ENCODE peak calls at places on chromosomes 2 and 18, in nine cellular contexts. N is heart left ventricle, Z is Peyer's patch, A is neural progenitor cell, C is right lobe of liver, Y is endothelial cell of umbilical vein, B is right atrium auricular region, G is K562, R is mucosa of descending colon. D is an unnamed sample.

GRCh38 chr2:181527058-181527457 is 69.9 kb downstream of the ITGA4 start:
- DNase-seq in G (no peak), B (no peak), Z (no peak), A (no peak), N (no peak), R (no peak), Y (no peak), C (no peak), D (no peak)

GRCh38 chr2:238872026-238872425 is 24.1 kb downstream of the TWIST2 start:
- DNase-seq in R (no peak), Y (no peak), A (no peak), Z (no peak), B (peak; percentile 36), N (no peak), G (no peak), C (no peak), D (no peak)

GRCh38 chr18:22408059-22408458 is 9.7 kb downstream of the CTAGE1 start:
- DNase-seq in Z (no peak), A (no peak), C (no peak), B (no peak), N (no peak), Y (no peak), R (no peak), G (peak; percentile 7), D (no peak)

GRCh38 chr2:71856709-71857525 is 290.7 kb downstream of the CYP26B1 start:
- DNase-seq in R (no peak), N (no peak), B (no peak), G (no peak), A (peak; percentile 12), C (no peak), Z (no peak), Y (peak; percentile 13), D (no peak)

GRCh38 chr2:101688266-101688665 is 9.2 kb upstream of the MAP4K4 start:
- DNase-seq in Y (no peak), Z (no peak), R (no peak), A (no peak), C (no peak), N (no peak), B (no peak), G (no peak), D (no peak)

GRCh38 chr2:30656079-30656478 is 151.2 kb downstream of the CAPN13 start:
- DNase-seq in C (no peak), Z (no peak), Y (no peak), N (no peak), B (no peak), G (peak; percentile 12), R (no peak), A (no peak), D (no peak)

GRCh38 chr2:8028981-8029380 is 652.9 kb upstream of the ID2 start:
- DNase-seq in B (peak; percentile 28), Z (no peak), A (no peak), Y (no peak), G (no peak), C (no peak), N (no peak), R (no peak), D (no peak)

GRCh38 chr2:177244244-177244771 is 20.2 kb downstream of the NFE2L2 start:
- DNase-seq in B (no peak), R (no peak), A (no peak), Y (no peak), G (no peak), N (no peak), Z (no peak), C (no peak), D (no peak)

GRCh38 chr2:226885769-226886435 is 50.0 kb downstream of the RHBDD1 start:
- DNase-seq in G (no peak), R (no peak), Y (no peak), C (no peak), Z (no peak), B (no peak), A (no peak), N (no peak), D (no peak)

GRCh38 chr2:48315847-48316194 is 214.1 kb upstream of the STON1 start:
- DNase-seq in Z (no peak), A (peak; percentile 54), B (no peak), Y (peak; percentile 21), C (peak; percentile 42), R (no peak), G (peak; percentile 67), N (no peak), D (no peak)

GRCh38 chr2:218964041-218964771 is 4.7 kb downstream of the CDK5R2 start:
- DNase-seq in B (no peak), N (no peak), A (peak; percentile 48), Y (no peak), G (peak; percentile 76), C (no peak), R (no peak), Z (no peak), D (no peak)

GRCh38 chr2:230268606-230269222 is 43.2 kb downstream of the SP140 start:
- DNase-seq in G (no peak), N (no peak), C (no peak), B (no peak), Y (no peak), A (no peak), Z (no peak), R (no peak), D (no peak)

GRCh38 chr2:36515538-36515937 is 82.4 kb downstream of the FEZ2 start:
- DNase-seq in C (no peak), Y (no peak), N (no peak), R (no peak), Z (no peak), B (no peak), A (no peak), G (no peak), D (no peak)

GRCh38 chr2:3313845-3314375 is 63.7 kb downstream of the EIPR1 start:
- DNase-seq in G (no peak), B (no peak), Z (no peak), C (no peak), N (no peak), Y (no peak), R (no peak), A (no peak), D (no peak)

GRCh38 chr18:59952283-59953007 is 52.6 kb downstream of the PMAIP1 start:
- DNase-seq in Y (no peak), N (no peak), Z (no peak), R (no peak), B (no peak), A (no peak), G (no peak), C (no peak), D (no peak)

GRCh38 chr18:75810481-75810880 is 383.0 kb upstream of the SMIM21 start:
- DNase-seq in Z (no peak), C (no peak), N (no peak), Y (no peak), R (no peak), A (no peak), G (no peak), B (no peak), D (no peak)

GRCh38 chr2:61512768-61513398 is 25.3 kb downstream of the XPO1 start:
- DNase-seq in Y (no peak), G (no peak), A (peak; percentile 26), N (no peak), C (no peak), R (peak; percentile 52), B (no peak), Z (peak; percentile 54), D (no peak)
- H3K36me3 ChIP-seq in Y (peaks cover 9% of the 10 kb centered on the region), G (peaks cover 100% of the 10 kb centered on the region), A (peaks cover 38% of the 10 kb centered on the region), N (peaks cover 22% of the 10 kb centered on the region), C (no peaks in the 10 kb centered on the region), R (no peaks in the 10 kb centered on the region), B (peaks cover 30% of the 10 kb centered on the region), Z (peaks cover 59% of the 10 kb centered on the region), D (peaks cover 85% of the 10 kb centered on the region)

DNA sequence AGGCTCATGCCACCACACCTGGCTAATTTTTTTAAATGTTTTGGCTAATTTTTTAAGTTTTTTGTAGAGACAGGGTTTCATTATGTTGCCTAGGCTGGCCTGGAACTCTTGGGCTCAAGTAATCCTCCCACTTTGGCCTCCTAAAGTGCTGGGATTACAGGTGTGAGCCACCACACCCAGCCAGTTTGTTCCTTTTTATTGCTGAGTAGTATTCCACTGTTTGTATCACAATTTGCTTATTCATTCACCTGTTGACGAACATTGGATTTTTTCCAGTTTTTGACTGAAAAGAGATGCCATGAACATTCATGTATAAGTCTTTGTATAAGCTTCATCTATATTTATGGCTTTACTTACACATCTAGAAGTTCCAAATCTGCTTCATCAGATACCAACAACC is 5.3 kb downstream of the SOS1 start:
- DNase-seq in A (no peak), Z (no peak), B (no peak), R (no peak), G (no peak), N (no peak), Y (no peak), C (no peak), D (no peak)
- H3K36me3 ChIP-seq in A (no peaks in the 10 kb centered on the region), Z (peaks cover 10% of the 10 kb centered on the region), B (no peaks in the 10 kb centered on the region), R (no peaks in the 10 kb centered on the region), G (peaks cover 37% of the 10 kb centered on the region), N (peaks cover 6% of the 10 kb centered on the region), Y (no peaks in the 10 kb centered on the region), C (no peaks in the 10 kb centered on the region), D (peaks cover 9% of the 10 kb centered on the region)

DNA sequence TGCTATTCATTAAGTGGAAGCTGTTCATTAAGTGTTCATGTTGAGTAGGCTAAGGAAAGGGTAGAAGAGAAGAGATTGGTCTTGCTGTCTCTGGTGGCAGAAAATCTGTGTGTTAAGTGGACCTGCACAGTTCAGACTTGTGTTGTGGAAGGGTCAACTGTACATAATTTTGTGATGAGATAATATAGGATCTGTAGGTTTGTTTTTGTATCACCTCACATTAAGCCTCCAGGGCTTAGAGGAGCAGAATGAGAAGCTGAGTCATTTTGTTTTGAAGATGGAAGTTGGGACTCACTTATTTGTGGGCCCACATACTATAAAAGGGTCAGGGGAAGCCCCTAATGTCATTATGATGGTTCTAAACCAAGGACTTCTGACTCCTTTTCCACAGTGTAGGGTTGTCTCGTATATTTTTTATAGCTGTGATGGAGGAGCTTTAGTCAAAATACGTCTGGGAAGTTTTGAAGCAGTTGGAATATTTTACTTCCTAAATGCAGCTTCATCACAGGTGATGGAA is 18.2 kb downstream of the PMS1 start:
- DNase-seq in Y (no peak), Z (no peak), C (no peak), R (no peak), A (no peak), B (no peak), N (no peak), G (no peak), D (no peak)
- H3K36me3 ChIP-seq in Y (peaks cover 6% of the 10 kb centered on the region), Z (peaks cover 8% of the 10 kb centered on the region), C (no peaks in the 10 kb centered on the region), R (no peaks in the 10 kb centered on the region), A (peaks cover 22% of the 10 kb centered on the region), B (no peaks in the 10 kb centered on the region), N (peaks cover 6% of the 10 kb centered on the region), G (peaks cover 64% of the 10 kb centered on the region), D (peaks cover 16% of the 10 kb centered on the region)

GRCh38 chr2:86026744-86027065 is 79.0 kb downstream of the POLR1A start:
- DNase-seq in Z (no peak), A (no peak), C (no peak), Y (no peak), B (no peak), R (no peak), N (no peak), G (no peak), D (no peak)

GRCh38 chr2:86027196-86027912 is 78.3 kb downstream of the POLR1A start:
- DNase-seq in R (no peak), Z (no peak), G (no peak), N (no peak), Y (no peak), A (no peak), C (no peak), B (no peak), D (no peak)

GRCh38 chr2:86029873-86030272 is 75.8 kb downstream of the POLR1A start:
- DNase-seq in C (no peak), Y (no peak), A (no peak), N (no peak), R (no peak), B (no peak), G (no peak), Z (no peak), D (no peak)

GRCh38 chr2:86027913-86028762 is 77.5 kb downstream of the POLR1A start:
- DNase-seq in A (no peak), B (no peak), R (no peak), C (no peak), N (no peak), Y (no peak), Z (no peak), G (no peak), D (peak; percentile 38)

GRCh38 chr2:86028763-86029381 is 76.8 kb downstream of the POLR1A start:
- DNase-seq in R (no peak), C (peak; percentile 76), Y (peak; percentile 89), B (peak; percentile 95), Z (no peak), N (peak; percentile 91), G (no peak), A (no peak), D (peak; percentile 94)
- H3K36me3 ChIP-seq in R (peaks cover 3% of the 10 kb centered on the region), C (peaks cover 2% of the 10 kb centered on the region), Y (peaks cover 8% of the 10 kb centered on the region), B (peaks cover 63% of the 10 kb centered on the region), Z (peaks cover 75% of the 10 kb centered on the region), N (peaks cover 61% of the 10 kb centered on the region), G (peaks cover 100% of the 10 kb centered on the region), A (no peaks in the 10 kb centered on the region), D (peaks cover 68% of the 10 kb centered on the region)

D was measured in left ventricle myocardium inferior.